ENCODE peak calls at places on chromosome 7, in seven cellular contexts. L is GM12891, H is ovary, D is A549, W is heart left ventricle, Z is uterus, R is suprapubic skin. J is an unnamed sample.

GRCh38 chr7:92843034-92843760 is 6.8 kb upstream of the CDK6 start:
- DNase-seq in L (no peak), H (no peak), D (no peak), W (no peak), Z (no peak), R (no peak), J (no peak)

GRCh38 chr7:22193361-22194016 is 163.5 kb downstream of the RAPGEF5 start:
- DNase-seq in L (no peak), H (peak), D (no peak), W (no peak), Z (peak), R (no peak), J (no peak)

GRCh38 chr7:29609162-29610030 is 45.8 kb downstream of the PRR15 start:
- DNase-seq in L (no peak), H (no peak), D (peak), W (no peak), Z (no peak), R (no peak), J (peak)

GRCh38 chr7:124840435-124840834 is 74.8 kb upstream of the GPR37 start:
- DNase-seq in L (no peak), H (no peak), D (no peak), W (no peak), Z (no peak), R (no peak), J (no peak)

GRCh38 chr7:76206633-76207032 is 4.9 kb downstream of the SRRM3 start:
- DNase-seq in L (no peak), H (no peak), D (no peak), W (no peak), Z (no peak), R (no peak), J (no peak)

GRCh38 chr7:156680281-156680680 is 39.7 kb downstream of the RNF32 start:
- DNase-seq in L (no peak), H (no peak), D (no peak), W (no peak), Z (no peak), R (no peak), J (no peak)

GRCh38 chr7:20519641-20520040 is 95.8 kb upstream of the ABCB5 start:
- DNase-seq in L (no peak), H (no peak), D (no peak), W (no peak), Z (no peak), R (no peak), J (no peak)

GRCh38 chr7:107834401-107834800 is 31.4 kb upstream of the SLC26A3 start:
- DNase-seq in L (no peak), H (no peak), D (no peak), W (no peak), Z (no peak), R (no peak), J (no peak)

GRCh38 chr7:137886266-137886665 is 39.5 kb upstream of the DGKI start:
- DNase-seq in L (no peak), H (no peak), D (no peak), W (no peak), Z (no peak), R (no peak), J (no peak)

GRCh38 chr7:128322040-128322643 is 21.6 kb downstream of the RBM28 start:
- DNase-seq in L (no peak), H (no peak), D (no peak), W (no peak), Z (no peak), R (no peak), J (no peak)

GRCh38 chr7:137915266-137915665 is 68.5 kb upstream of the DGKI start:
- DNase-seq in L (no peak), H (no peak), D (no peak), W (no peak), Z (no peak), R (no peak), J (no peak)

GRCh38 chr7:150369740-150370501 is 1.3 kb downstream of the REPIN1 start:
- DNase-seq in L (no peak), H (no peak), D (no peak), W (no peak), Z (no peak), R (no peak), J (no peak)

GRCh38 chr7:19122018-19122588 is 4.7 kb upstream of the TWIST1 start:
- DNase-seq in L (no peak), H (no peak), D (peak), W (no peak), Z (no peak), R (no peak), J (peak)

GRCh38 chr7:119783799-119784198 is 489.2 kb upstream of the KCND2 start:
- DNase-seq in L (no peak), H (peak), D (no peak), W (peak), Z (no peak), R (no peak), J (no peak)

GRCh38 chr7:17623546-17624185 is 316.6 kb downstream of the SNX13 start:
- DNase-seq in L (no peak), H (no peak), D (no peak), W (no peak), Z (no peak), R (no peak), J (no peak)

GRCh38 chr7:149669121-149669818 is 104.1 kb downstream of the ZNF467 start:
- DNase-seq in L (no peak), H (no peak), D (no peak), W (no peak), Z (no peak), R (no peak), J (no peak)

GRCh38 chr7:73615886-73616285 is 8.4 kb downstream of the MLXIPL start:
- DNase-seq in L (no peak), H (no peak), D (no peak), W (no peak), Z (no peak), R (no peak), J (no peak)

GRCh38 chr7:147894271-147894670 is 696.3 kb upstream of the C7orf33 start:
- DNase-seq in L (no peak), H (no peak), D (no peak), W (no peak), Z (no peak), R (no peak), J (no peak)

GRCh38 chr7:130899638-130900401 is 165.8 kb upstream of the KLF14 start:
- DNase-seq in L (no peak), H (no peak), D (no peak), W (no peak), Z (no peak), R (no peak), J (no peak)

GRCh38 chr7:73879977-73880681 is 19.2 kb downstream of the TMEM270 start:
- DNase-seq in L (no peak), H (no peak), D (no peak), W (peak), Z (no peak), R (peak), J (no peak)

GRCh38 chr7:107686816-107687387 is 26.3 kb downstream of the SLC26A4 start:
- DNase-seq in L (no peak), H (no peak), D (no peak), W (no peak), Z (no peak), R (no peak), J (no peak)

GRCh38 chr7:13742126-13742525 is 247.3 kb downstream of the ETV1 start:
- DNase-seq in L (no peak), H (no peak), D (no peak), W (no peak), Z (no peak), R (no peak), J (no peak)

GRCh38 chr7:149818536-149818840 is 19.7 kb upstream of the ZNF862 start:
- DNase-seq in L (no peak), H (no peak), D (no peak), W (peak), Z (no peak), R (no peak), J (no peak)

GRCh38 chr7:23264916-23265458 is 18.4 kb downstream of the GPNMB start:
- DNase-seq in L (no peak), H (no peak), D (no peak), W (no peak), Z (no peak), R (no peak), J (no peak)

GRCh38 chr7:50264908-50265307 is 39.6 kb upstream of the IKZF1 start:
- DNase-seq in L (no peak), H (no peak), D (no peak), W (no peak), Z (no peak), R (no peak), J (no peak)

GRCh38 chr7:5636914-5637313 is 144.5 kb downstream of the RNF216 start:
- DNase-seq in L (no peak), H (peak), D (peak), W (peak), Z (peak), R (peak), J (peak)

GRCh38 chr7:149736478-149737360 is 36.7 kb downstream of the ZNF467 start:
- DNase-seq in L (no peak), H (no peak), D (no peak), W (no peak), Z (no peak), R (no peak), J (no peak)

GRCh38 chr7:157016352-157017041 is 6.0 kb upstream of the MNX1 start:
- DNase-seq in L (no peak), H (no peak), D (no peak), W (no peak), Z (no peak), R (peak), J (no peak)

GRCh38 chr7:100722480-100723212 is 2.4 kb downstream of the EPO start:
- DNase-seq in L (no peak), H (no peak), D (no peak), W (no peak), Z (no peak), R (no peak), J (no peak)

GRCh38 chr7:100719523-100720319 is 547 bp upstream of the EPO start:
- DNase-seq in L (no peak), H (no peak), D (no peak), W (no peak), Z (peak), R (no peak), J (no peak)

GRCh38 chr7:100721505-100721812 is 1.2 kb downstream of the EPO start:
- DNase-seq in L (no peak), H (no peak), D (no peak), W (no peak), Z (no peak), R (no peak), J (no peak)

GRCh38 chr7:100720320-100720644 is at the start of gene EPO:
- DNase-seq in L (no peak), H (no peak), D (no peak), W (no peak), Z (no peak), R (no peak), J (no peak)

GRCh38 chr7:100720645-100721504 is 607 bp downstream of the EPO start:
- DNase-seq in L (no peak), H (no peak), D (no peak), W (no peak), Z (no peak), R (no peak), J (no peak)
- TF ChIP-seq POLR2A in L (no peak), H (no peak), D (no peak), W (no peak), Z (no peak), R (no peak), J (no peak)

GRCh38 chr7:102449136-102449535 is 15.5 kb downstream of the ALKBH4 start:
- DNase-seq in L (no peak), H (no peak), D (no peak), W (no peak), Z (no peak), R (no peak), J (no peak)

GRCh38 chr7:102452451-102452850 is 12.2 kb downstream of the ALKBH4 start:
- DNase-seq in L (no peak), H (no peak), D (no peak), W (no peak), Z (no peak), R (no peak), J (no peak)

GRCh38 chr7:102451371-102452054 is 13.2 kb downstream of the ALKBH4 start:
- DNase-seq in L (no peak), H (no peak), D (no peak), W (no peak), Z (no peak), R (no peak), J (no peak)

GRCh38 chr7:102447311-102447710 is 13.9 kb downstream of the ORAI2 start:
- DNase-seq in L (no peak), H (no peak), D (no peak), W (no peak), Z (no peak), R (no peak), J (no peak)

GRCh38 chr7:102450242-102450641 is 14.4 kb downstream of the ALKBH4 start:
- DNase-seq in L (no peak), H (no peak), D (no peak), W (no peak), Z (no peak), R (no peak), J (no peak)
- TF ChIP-seq POLR2A in L (no peak), H (no peak), D (no peak), W (no peak), Z (no peak), R (no peak), J (no peak)

GRCh38 chr7:2628891-2629290 is 2.9 kb upstream of the TTYH3 start:
- DNase-seq in L (no peak), H (no peak), D (no peak), W (no peak), Z (no peak), R (no peak), J (no peak)

GRCh38 chr7:2631924-2632716 is at the start of gene TTYH3:
- DNase-seq in L (no peak), H (peak), D (peak), W (no peak), Z (peak), R (peak), J (peak)

GRCh38 chr7:2628137-2628482 is 3.7 kb upstream of the TTYH3 start:
- DNase-seq in L (no peak), H (no peak), D (no peak), W (no peak), Z (no peak), R (no peak), J (no peak)

GRCh38 chr7:2627258-2628136 is 4.3 kb upstream of the TTYH3 start:
- DNase-seq in L (no peak), H (no peak), D (no peak), W (no peak), Z (no peak), R (no peak), J (no peak)

DNA sequence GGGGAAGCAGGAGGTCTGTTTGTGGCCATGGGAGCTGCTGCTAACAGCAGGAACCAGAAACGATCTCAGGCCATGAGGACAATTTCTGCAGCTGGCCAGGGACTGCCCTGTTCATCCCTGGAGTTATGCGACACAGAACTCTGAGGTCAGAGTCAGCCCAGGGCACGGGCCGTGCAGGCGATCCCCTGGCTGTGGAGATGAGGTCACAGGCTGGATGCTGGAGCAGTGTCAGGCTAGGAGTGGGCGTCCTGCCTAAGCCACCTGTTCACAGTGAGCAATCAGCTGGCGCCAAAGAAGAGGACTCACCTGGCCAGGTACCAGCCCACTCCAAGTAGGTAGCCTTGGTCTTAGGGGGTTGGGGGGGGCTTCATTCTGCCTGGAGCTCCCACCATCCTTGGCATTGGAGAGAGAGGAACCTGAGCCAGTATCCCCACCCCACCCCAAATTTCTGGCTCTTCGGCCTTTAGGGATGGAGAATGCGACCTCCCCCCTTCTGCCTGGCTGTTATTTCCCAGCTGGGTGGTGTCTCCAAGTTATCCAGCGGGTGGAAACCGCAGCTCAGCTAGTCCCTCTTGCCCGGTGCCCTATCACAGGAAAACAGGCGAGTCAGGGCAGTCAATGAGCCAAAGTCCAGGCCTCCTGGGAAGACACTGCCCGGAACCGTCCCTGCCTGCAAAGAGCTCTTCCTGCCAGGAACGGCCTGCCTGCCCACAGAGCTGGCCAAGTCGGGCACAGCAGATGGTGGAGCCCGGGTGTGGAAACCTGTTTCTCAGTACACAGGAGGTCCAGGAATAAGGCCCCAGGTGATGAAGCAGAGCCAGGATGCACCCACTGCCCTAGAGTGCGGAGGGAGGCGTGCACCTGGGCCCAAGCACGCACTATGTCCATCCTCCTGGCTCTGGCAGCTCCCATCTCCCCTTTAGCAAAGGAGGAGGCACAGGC is 1.8 kb upstream of the TTYH3 start:
- DNase-seq in L (no peak), H (no peak), D (no peak), W (no peak), Z (peak), R (peak), J (peak)
- TF ChIP-seq POLR2A in L (no peak), H (no peak), D (no peak), W (no peak), Z (no peak), R (no peak), J (no peak)

GRCh38 chr7:46099091-46099490 is 178.0 kb upstream of the IGFBP3 start:
- DNase-seq in L (no peak), H (no peak), D (no peak), W (no peak), Z (no peak), R (no peak), J (no peak)

DNA sequence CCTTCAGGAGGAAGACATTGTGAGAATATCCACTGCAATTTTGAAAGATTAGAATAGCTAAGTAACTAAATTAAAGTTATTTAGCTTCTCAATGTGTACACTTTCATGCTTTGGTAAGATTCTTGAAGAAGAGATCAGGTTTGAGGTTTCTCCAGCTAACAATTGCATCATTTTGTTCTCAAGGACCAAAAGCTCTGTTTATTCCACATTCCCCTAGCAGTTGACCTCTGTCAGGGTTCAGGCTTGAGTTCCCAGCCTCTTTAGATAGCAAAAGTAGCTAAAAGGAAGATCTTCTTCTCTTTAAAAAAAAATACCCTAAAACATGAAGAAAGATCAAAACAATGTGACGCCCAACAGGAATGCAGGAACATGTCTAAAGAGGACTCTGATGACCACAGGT is 179.4 kb upstream of the IGFBP3 start:
- DNase-seq in L (no peak), H (no peak), D (no peak), W (no peak), Z (no peak), R (no peak), J (no peak)
- TF ChIP-seq POLR2A in L (no peak), H (no peak), D (no peak), W (no peak), Z (no peak), R (no peak), J (no peak)

GRCh38 chr7:42932861-42933591 is 850 bp downstream of the MRPL32 start:
- DNase-seq in L (no peak), H (no peak), D (no peak), W (peak), Z (no peak), R (no peak), J (no peak)
- TF ChIP-seq POLR2A in L (no peak), H (no peak), D (no peak), W (no peak), Z (no peak), R (no peak), J (no peak)

GRCh38 chr7:54115028-54115763 is 427.0 kb upstream of the VSTM2A start:
- DNase-seq in L (no peak), H (no peak), D (no peak), W (no peak), Z (no peak), R (no peak), J (no peak)

GRCh38 chr7:54109501-54109900 is 432.7 kb upstream of the VSTM2A start:
- DNase-seq in L (no peak), H (no peak), D (no peak), W (no peak), Z (no peak), R (no peak), J (no peak)

GRCh38 chr7:54112568-54112967 is 429.6 kb upstream of the VSTM2A start:
- DNase-seq in L (no peak), H (no peak), D (no peak), W (no peak), Z (no peak), R (no peak), J (no peak)

GRCh38 chr7:54116956-54117355 is 425.2 kb upstream of the VSTM2A start:
- DNase-seq in L (no peak), H (no peak), D (no peak), W (no peak), Z (no peak), R (no peak), J (no peak)

GRCh38 chr7:54111850-54112249 is 430.3 kb upstream of the VSTM2A start:
- DNase-seq in L (no peak), H (no peak), D (no peak), W (no peak), Z (no peak), R (no peak), J (no peak)
- TF ChIP-seq POLR2A in L (no peak), H (no peak), D (no peak), W (no peak), Z (no peak), R (no peak), J (no peak)

GRCh38 chr7:27129729-27130539 is 623 bp downstream of the HOXA4 start:
- DNase-seq in L (no peak), H (no peak), D (no peak), W (no peak), Z (no peak), R (peak), J (peak)
- TF ChIP-seq POLR2A in L (no peak), H (no peak), D (no peak), W (no peak), Z (no peak), R (no peak), J (peak)

GRCh38 chr7:80869821-80870751 is 48.8 kb downstream of the SEMA3C start:
- DNase-seq in L (no peak), H (no peak), D (peak), W (no peak), Z (no peak), R (no peak), J (no peak)
- TF ChIP-seq POLR2A in L (no peak), H (no peak), D (no peak), W (no peak), Z (no peak), R (no peak), J (no peak)

J was measured in H54.